ENCODE peak calls at places on chromosomes 5 and 9, in seven cellular contexts. Q is fibroblast of the aortic adventitia; H is fibroblast of pulmonary artery; V is AG04450; P is lower lobe of right lung; M is WERI-Rb-1; L is CD8-positive, alpha-beta T cell. O is an unnamed sample.

GRCh38 chr5:84437673-84438315 is 53.1 kb upstream of the EDIL3 start:
- DNase-seq in Q (peak; percentile 85), H (peak; percentile 73), V (peak; percentile 30), P (no peak), M (no peak), L (no peak), O (no peak)

GRCh38 chr9:135605238-135605781 is 34.0 kb downstream of the GLT6D1 start:
- DNase-seq in Q (no peak), H (no peak), V (no peak), P (no peak), M (no peak), L (no peak), O (no peak)

GRCh38 chr5:31664566-31664965 is 25.6 kb downstream of the PDZD2 start:
- DNase-seq in Q (no peak), H (peak; percentile 6), V (no peak), P (no peak), M (peak; percentile 81), L (no peak), O (no peak)

GRCh38 chr5:134833340-134834032 is 12.3 kb upstream of the C5orf24 start:
- DNase-seq in Q (no peak), H (peak; percentile 40), V (peak; percentile 63), P (no peak), M (no peak), L (no peak), O (no peak)

GRCh38 chr9:84974790-84975189 is 305.3 kb downstream of the NTRK2 start:
- DNase-seq in Q (no peak), H (no peak), V (no peak), P (no peak), M (no peak), L (no peak), O (no peak)

GRCh38 chr9:35272989-35273388 is 111.2 kb downstream of the UNC13B start:
- DNase-seq in Q (peak; percentile 46), H (peak; percentile 56), V (no peak), P (no peak), M (no peak), L (no peak), O (no peak)

GRCh38 chr9:30524311-30524710 is 1860.1 kb upstream of the ACO1 start:
- DNase-seq in Q (no peak), H (no peak), V (no peak), P (no peak), M (no peak), L (no peak), O (no peak)

GRCh38 chr9:90659626-90660364 is 17.2 kb upstream of the DIRAS2 start:
- DNase-seq in Q (peak; percentile 13), H (peak; percentile 27), V (no peak), P (no peak), M (no peak), L (no peak), O (no peak)

GRCh38 chr5:122972877-122973276 is 63.6 kb downstream of the PPIC start:
- DNase-seq in Q (peak; percentile 20), H (peak; percentile 29), V (peak; percentile 4), P (no peak), M (no peak), L (no peak), O (no peak)

GRCh38 chr5:6827815-6828214 is 114.6 kb downstream of the TENT4A start:
- DNase-seq in Q (no peak), H (no peak), V (no peak), P (no peak), M (no peak), L (no peak), O (no peak)

GRCh38 chr5:14895301-14895700 is 23.7 kb upstream of the ANKH start:
- DNase-seq in Q (no peak), H (no peak), V (no peak), P (no peak), M (no peak), L (no peak), O (no peak)

GRCh38 chr5:131262953-131263541 is 806 bp upstream of the CDC42SE2 start:
- DNase-seq in Q (peak; percentile 28), H (peak; percentile 22), V (no peak), P (no peak), M (no peak), L (no peak), O (no peak)

GRCh38 chr5:1103505-1104326 is 8.1 kb downstream of the SLC12A7 start:
- DNase-seq in Q (peak; percentile 35), H (no peak), V (no peak), P (peak; percentile 81), M (no peak), L (no peak), O (no peak)

GRCh38 chr9:21556581-21557427 is 74.7 kb upstream of the IFNE start:
- DNase-seq in Q (peak; percentile 63), H (no peak), V (no peak), P (no peak), M (no peak), L (no peak), O (no peak)

GRCh38 chr9:25681270-25681669 is 3.0 kb upstream of the TUSC1 start:
- DNase-seq in Q (peak; percentile 90), H (peak; percentile 81), V (no peak), P (no peak), M (no peak), L (no peak), O (no peak)

GRCh38 chr5:18243846-18244245 is 609.6 kb downstream of the TAF11L14 start:
- DNase-seq in Q (no peak), H (no peak), V (no peak), P (no peak), M (no peak), L (no peak), O (no peak)

DNA sequence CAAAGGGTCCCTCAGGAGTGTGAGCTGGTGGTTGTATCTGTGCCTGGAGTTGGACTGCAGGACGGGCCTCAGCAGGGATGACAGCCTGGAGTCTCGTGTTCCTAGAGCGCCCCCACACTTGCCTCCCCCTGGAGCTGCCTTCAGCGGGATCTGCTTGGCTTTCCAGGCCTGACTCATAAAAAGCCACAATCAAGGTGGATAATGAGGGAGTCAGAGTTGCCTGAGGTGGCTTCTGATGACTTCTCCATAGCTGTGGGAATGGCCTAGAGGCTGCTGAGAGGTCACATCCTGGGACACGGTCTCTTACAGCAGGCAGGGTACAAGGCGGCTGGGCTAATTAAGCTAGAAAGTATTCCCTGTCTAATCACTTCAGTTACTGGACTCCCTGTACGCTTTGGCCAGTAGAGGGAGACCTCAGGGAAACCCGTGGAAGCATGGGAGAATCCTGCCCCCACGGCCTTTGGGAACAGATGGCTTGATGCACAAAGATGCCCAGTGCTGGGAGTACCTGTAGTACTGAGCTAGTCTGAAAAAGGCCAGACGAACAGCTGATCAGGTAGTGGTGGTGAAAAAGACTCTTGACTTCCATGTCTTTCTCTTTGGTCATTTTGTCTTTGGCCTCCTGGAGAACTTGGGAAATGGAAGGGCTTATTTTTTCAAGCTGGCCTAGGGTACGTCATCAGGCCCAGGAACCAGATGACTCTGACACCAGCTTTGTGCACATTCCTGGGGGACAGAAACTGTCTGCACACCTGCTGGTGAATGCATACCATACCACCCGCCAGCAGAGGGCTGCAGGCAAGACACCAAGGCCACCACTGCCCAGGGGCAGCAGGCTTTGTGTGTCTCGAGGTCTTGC is 16.1 kb upstream of the FRRS1L start:
- DNase-seq in Q (peak; percentile 13), H (peak; percentile 30), V (no peak), P (no peak), M (peak; percentile 95), L (no peak), O (peak; percentile 20)
- TF ChIP-seq CTCF in Q (peak; percentile 52), H (peak; percentile 60), V (peak; percentile 59), P (peak; percentile 24), M (peak; percentile 92), L (no peak), O (peak; percentile 40)

DNA sequence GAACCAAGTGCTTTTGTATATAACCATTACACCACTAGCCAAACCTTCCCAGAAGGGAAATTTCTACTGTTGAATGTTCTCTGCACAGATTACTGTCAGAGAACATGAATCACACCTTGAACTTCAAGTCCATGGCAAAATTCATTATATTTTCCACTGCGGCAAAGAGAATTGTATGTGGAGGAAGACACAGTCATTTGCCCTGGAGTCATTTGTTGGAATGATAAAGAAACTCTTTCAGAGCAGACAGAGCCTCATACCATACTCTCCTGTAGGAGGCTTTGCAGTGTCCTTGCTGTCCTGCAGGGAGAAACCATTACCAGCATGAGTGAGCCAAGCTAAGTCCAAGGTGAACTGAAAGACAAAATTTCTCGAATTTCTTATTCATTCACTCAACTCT is 369.0 kb downstream of the ARHGEF28 start:
- DNase-seq in Q (no peak), H (no peak), V (no peak), P (no peak), M (no peak), L (no peak), O (no peak)
- TF ChIP-seq CTCF in Q (no peak), H (no peak), V (peak; percentile 4), P (no peak), M (no peak), L (no peak), O (peak; percentile 36)

DNA sequence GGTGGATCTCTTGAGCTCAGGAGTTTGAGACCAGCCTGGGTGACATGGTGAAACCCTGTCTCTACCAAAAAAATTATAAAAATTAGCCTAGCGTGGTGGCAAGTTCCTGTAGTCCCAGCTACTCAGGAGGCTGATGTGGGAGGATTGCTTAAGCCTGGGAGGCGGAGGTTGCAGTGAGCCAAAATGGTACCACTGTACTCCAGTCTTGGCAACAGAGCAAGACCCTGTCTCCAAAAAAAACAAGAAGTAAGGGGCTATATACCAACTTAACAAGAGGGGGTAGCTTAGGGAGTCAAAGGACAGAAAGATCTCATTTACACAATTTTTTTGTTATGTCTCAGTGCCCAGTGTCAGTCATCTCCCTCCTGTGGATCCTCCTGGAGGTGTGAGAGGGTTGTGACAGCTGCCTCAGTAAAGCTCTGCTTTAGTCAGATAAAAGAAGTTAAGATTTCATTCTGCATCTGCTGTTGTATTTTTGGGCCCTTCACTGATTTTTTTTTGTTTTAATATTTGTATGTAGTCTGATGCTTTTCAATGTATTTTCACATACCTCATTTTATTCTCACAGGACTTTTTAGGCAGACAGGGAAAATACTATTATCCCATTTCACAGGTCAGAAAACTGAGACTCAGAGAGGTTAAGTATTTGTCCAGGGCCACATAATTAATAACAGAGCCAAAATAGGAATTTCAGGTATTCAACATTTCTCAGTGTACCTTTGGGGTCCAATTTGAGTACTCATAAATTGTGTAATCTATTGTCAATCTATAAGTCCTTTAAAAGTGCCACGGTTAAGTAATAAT is 120.9 kb upstream of the GRHPR start:
- DNase-seq in Q (no peak), H (no peak), V (no peak), P (no peak), M (no peak), L (no peak), O (no peak)
- TF ChIP-seq CTCF in Q (peak; percentile 19), H (no peak), V (no peak), P (no peak), M (no peak), L (no peak), O (no peak)

DNA sequence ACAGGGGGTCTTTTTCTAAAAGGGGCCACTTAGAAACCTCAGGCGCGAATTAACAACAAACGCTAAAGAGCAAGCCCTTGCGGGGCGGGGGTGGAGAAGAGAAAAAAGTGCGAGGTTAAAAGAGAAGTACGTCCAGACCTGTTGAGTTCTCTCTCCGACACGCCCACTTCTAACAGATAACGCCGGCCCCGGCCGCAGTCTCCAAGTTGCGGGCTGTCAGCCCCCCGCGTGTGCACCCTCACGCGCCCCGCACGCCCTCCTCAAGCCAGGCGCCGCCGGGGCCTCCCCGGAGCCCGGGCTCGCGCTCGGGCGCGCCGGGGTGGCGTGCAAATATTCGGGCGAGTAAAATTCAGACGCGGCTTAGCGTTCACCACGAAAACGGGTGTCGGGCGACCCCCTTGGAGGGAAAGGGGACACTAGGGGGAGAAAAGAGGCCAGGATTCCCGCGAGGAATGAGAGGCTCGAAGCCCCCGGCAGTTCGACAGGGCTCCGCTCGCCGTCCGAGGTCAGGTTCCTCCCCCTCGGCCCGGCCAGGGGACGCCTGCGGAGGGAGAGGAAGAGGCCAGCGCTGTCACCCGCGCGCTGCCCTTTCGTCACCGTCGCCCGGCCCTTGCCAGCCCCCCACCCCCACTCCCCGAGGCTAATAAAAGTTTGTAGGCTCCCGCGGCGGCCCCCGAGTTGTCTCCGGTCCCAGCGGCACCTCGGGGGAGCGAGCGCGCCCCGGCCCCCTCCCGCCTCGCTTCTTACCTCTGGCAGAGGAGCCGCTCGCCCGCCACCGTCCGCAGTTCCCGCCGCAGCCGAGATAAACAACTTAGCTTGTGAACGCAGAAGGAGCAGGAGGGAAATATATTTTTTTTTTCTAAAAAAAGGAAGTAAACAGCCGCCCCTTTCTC is 776 bp downstream of the NR3C1 start:
- DNase-seq in Q (peak; percentile 43), H (peak; percentile 54), V (no peak), P (peak; percentile 83), M (peak; percentile 45), L (peak; percentile 48), O (peak; percentile 40)
- TF ChIP-seq CTCF in Q (no peak), H (no peak), V (no peak), P (no peak), M (no peak), L (no peak), O (peak; percentile 11)